ENCODE peak calls at places on chromosomes 16 and 17, in four cellular contexts. O is CD8-positive, alpha-beta T cell; P is AG04450; I is left ventricle myocardium inferior. E is an unnamed sample.
A peak's percentile ranks its signal among the peaks of the same experiment; 100 is the strongest.

GRCh38 chr17:4969551-4970231 is 2.1 kb upstream of the SPAG7 start:
- DNase-seq in I (no peak), P (no peak), O (no peak), E (no peak)

GRCh38 chr17:82449136-82449882 is 1.2 kb downstream of the CYBC1 start:
- DNase-seq in I (no peak), P (no peak), O (peak; percentile 48), E (no peak)

GRCh38 chr16:2751577-2752034 is 832 bp upstream of the SRRM2 start:
- DNase-seq in P (peak; percentile 8), I (no peak), O (no peak), E (peak; percentile 81)

GRCh38 chr16:8957061-8957392 is 6.7 kb downstream of the USP7 start:
- DNase-seq in O (no peak), P (no peak), I (no peak), E (no peak)

GRCh38 chr16:66539628-66540469 is 10.1 kb downstream of the TK2 start:
- DNase-seq in P (no peak), O (no peak), I (no peak), E (no peak)

GRCh38 chr16:84617068-84617630 is 729 bp downstream of the COTL1 start:
- DNase-seq in O (no peak), I (no peak), P (no peak), E (no peak)

GRCh38 chr16:27312580-27313421 is 973 bp upstream of the IL4R start:
- DNase-seq in I (no peak), O (no peak), P (no peak), E (no peak)

GRCh38 chr17:63843387-63844292 is 1.2 kb upstream of the SMARCD2 start:
- DNase-seq in I (peak; percentile 53), P (peak; percentile 44), O (no peak), E (no peak)

GRCh38 chr17:38693700-38694329 is 11.3 kb upstream of the MLLT6 start:
- DNase-seq in O (no peak), I (peak; percentile 94), P (no peak), E (no peak)

GRCh38 chr17:6610011-6610410 is 30.5 kb downstream of the KIAA0753 start:
- DNase-seq in O (no peak), P (no peak), I (no peak), E (no peak)

GRCh38 chr17:34299918-34300600 is 14.5 kb downstream of the CCL11 start:
- DNase-seq in O (no peak), I (no peak), P (no peak), E (no peak)

GRCh38 chr16:83549836-83550569 is 257.8 kb upstream of the HSBP1 start:
- DNase-seq in O (no peak), I (no peak), P (no peak), E (no peak)

GRCh38 chr17:76370261-76370993 is 14.0 kb upstream of the SPHK1 start:
- DNase-seq in P (peak; percentile 80), I (peak; percentile 87), O (no peak), E (no peak)

GRCh38 chr16:24102120-24102740 is 153.9 kb upstream of the CACNG3 start:
- DNase-seq in O (no peak), I (no peak), P (no peak), E (no peak)

GRCh38 chr17:38460716-38461650 is 32.7 kb downstream of the ARHGAP23 start:
- DNase-seq in I (no peak), O (no peak), P (no peak), E (no peak)

GRCh38 chr16:27824786-27825185 is 238.7 kb downstream of the GSG1L start:
- DNase-seq in P (no peak), O (no peak), I (no peak), E (no peak)

GRCh38 chr16:68090109-68090508 is 4.9 kb downstream of the NFATC3 start:
- DNase-seq in O (no peak), P (no peak), I (no peak), E (no peak)

GRCh38 chr16:68087688-68088087 is 2.5 kb downstream of the NFATC3 start:
- DNase-seq in O (no peak), P (no peak), I (no peak), E (no peak)

GRCh38 chr16:68089067-68089466 is 3.9 kb downstream of the NFATC3 start:
- DNase-seq in P (no peak), O (no peak), I (no peak), E (no peak)

GRCh38 chr16:68086860-68087268 is 1.7 kb downstream of the NFATC3 start:
- DNase-seq in I (no peak), P (no peak), O (no peak), E (no peak)

DNA sequence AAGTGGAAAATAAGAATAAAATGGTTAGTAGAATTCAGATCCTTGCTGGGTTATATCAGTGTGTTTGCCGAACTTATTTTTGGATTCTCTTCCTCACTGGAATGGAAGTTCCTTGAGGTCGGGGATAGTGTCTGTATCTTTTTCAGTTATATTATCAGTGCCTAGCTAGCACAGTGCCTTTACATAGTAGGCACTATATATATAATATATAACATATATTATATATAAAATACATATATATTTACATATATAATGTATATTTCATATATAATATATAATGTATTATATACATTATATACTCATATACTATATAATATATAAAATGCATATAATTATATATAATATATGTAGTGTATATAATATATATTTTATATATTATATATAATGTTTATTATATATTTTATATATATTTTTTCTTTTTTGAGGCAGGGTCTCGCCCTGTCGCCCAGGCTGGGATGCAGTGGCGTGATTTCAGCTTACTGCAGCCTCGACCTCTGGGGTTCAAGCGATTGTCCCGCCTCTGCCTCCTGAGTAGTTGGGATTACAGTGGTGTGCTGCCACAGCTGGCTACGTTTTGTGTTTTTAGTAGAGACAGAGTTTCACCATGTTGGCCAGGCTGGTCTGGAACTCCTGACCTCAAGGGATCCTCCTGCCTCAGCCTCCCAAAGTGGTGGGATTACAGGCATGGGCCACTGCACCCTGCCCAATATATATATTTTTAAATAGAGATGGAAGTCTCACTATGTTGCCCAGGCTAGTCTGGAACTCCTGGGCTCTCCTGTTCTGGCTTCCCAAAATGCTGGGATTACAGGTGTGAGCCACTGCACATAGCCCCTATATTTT is 3.2 kb downstream of the NFATC3 start:
- DNase-seq in O (no peak), I (no peak), P (no peak), E (no peak)
- TF ChIP-seq CTCF in O (no peak), I (no peak), P (no peak), E (no peak)

DNA sequence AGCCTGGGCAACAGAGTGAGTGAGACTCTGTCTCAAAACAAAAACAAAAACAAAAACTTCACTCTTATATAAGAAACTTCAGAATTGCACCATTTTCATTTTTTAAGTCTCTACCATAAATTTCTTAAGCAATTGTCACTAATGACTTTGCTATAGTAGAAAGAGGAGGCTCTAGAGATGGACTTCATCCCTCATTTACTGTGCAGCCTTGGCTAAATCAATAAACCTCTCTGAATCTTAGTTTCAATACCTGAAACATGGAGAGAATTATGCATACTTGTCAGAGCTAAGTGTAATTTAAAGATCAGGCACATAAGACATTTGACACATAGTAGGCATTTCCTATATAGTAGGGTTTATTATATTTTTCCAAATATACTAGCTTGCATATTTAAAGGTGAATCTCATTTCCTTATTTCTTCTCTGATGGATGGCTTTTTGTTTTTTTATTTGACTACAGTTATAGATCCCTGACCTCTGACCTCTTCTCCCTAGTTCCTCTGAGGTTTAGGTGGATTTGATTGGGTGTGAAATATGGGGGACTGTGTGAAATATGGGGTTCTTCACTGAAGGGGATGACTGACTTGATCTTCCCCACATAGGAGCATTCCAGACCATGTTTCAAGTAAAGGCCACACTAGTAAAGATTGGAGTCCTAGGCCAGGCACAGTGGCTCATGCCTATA is 2.7 kb downstream of the CCL5 start:
- DNase-seq in O (no peak), I (no peak), P (no peak), E (no peak)
- TF ChIP-seq CTCF in O (no peak), I (no peak), P (no peak), E (no peak)

GRCh38 chr16:55843105-55843395 is 10.2 kb upstream of the CES1 start:
- DNase-seq in I (no peak), P (no peak), O (no peak), E (no peak)
- TF ChIP-seq CTCF in I (no peak), P (no peak), O (peak; percentile 42), E (no peak)

GRCh38 chr17:62109378-62109902 is 44.4 kb upstream of the MED13 start:
- DNase-seq in I (no peak), O (peak; percentile 5), P (peak; percentile 10), E (peak; percentile 23)
- TF ChIP-seq CTCF in I (peak; percentile 30), O (peak; percentile 21), P (peak; percentile 62), E (peak; percentile 72)

DNA sequence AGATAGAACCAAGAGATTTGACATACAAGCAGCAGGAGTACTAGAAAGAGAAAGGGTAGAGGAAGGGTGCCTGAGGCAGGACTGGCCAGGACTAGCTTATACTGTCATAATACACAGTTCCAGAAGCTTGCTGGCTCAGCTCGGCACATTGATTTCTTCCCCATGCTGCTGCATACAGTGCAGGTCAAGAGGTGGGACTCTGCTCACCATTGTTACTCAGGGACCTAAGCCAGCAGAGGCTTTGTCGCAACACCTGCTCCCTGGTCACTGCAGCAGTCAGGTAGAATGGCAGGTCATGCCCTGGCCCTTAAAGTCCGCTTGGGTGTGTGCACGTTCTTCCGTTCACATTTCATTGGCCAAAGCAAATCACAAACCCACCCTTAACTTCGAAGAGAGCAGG is 32.8 kb downstream of the LDHD start:
- DNase-seq in P (no peak), I (no peak), O (no peak), E (no peak)
- TF ChIP-seq CTCF in P (no peak), I (no peak), O (no peak), E (no peak)

GRCh38 chr17:27569257-27569722 is 61.7 kb upstream of the LGALS9 start:
- DNase-seq in O (peak; percentile 21), P (no peak), I (no peak), E (no peak)
- TF ChIP-seq CTCF in O (peak; percentile 46), P (peak; percentile 66), I (peak; percentile 65), E (peak; percentile 77)

DNA sequence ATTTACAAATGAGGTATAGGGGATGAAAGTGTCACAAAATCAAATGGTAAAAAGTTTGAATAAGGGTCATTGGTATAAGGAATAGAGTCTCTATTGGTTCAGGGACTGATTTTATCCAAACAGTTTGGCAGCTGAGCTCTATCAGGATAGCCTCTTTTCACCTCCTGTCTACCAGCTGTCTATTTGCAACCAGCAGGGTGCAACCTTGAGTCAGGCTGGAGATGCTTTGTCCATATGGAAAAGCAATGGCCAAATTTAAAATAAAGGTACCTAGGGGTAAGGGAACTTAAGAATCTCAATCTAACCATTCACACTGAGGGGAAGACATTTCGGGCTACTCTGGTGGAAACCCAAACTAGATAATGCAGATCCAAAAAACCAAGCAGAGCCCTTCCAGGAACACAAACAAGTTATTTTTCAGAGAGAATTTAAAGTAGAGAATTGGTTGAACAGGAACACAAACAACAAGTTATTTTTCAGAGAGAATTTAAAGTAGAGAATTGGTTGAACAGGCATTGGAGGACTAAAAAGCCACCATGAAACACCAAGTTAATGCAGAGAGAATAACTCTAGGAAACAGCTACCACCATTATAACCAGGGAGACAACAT is 12.6 kb upstream of the CA10 start:
- DNase-seq in O (no peak), I (no peak), P (no peak), E (no peak)
- TF ChIP-seq CTCF in O (no peak), I (no peak), P (no peak), E (peak; percentile 96)

GRCh38 chr16:11283820-11284248 is 2.7 kb upstream of the PRM1 start:
- DNase-seq in P (no peak), I (no peak), O (no peak), E (no peak)
- TF ChIP-seq CTCF in P (peak; percentile 22), I (no peak), O (no peak), E (no peak)

DNA sequence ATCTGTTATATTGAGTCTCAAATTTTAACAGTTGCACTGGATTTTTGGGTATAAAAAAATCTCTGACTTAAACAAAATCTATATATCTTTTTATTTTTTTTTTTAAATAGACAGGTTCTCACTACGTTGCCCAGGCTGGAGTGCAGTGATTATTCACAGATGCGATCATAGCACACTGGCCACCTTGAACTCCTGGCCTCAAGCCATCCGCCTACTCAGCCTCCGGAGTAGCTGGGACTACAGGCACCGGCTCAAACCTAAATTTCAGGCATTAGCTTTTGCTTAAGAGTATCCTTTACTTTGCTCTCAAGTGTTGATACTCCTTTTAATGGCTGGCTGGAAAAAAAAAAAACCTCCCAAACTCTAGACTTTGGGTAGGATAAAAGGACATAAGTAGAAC is 61.6 kb downstream of the RPGRIP1L start:
- DNase-seq in P (no peak), O (no peak), I (no peak), E (no peak)
- TF ChIP-seq CTCF in P (no peak), O (no peak), I (no peak), E (no peak)